ENCODE peak calls at places on chromosomes 4 and X, in six cellular contexts. One of them, this sample, is unnamed.
A peak's percentile ranks its signal among the peaks of the same experiment; 100 is the strongest.

GRCh38 chr4:164384416-164384815 is 369.5 kb upstream of the SMIM31 start:
- DNase-seq in stomach: no peak
- DNase-seq in vagina: no peak
- DNase-seq in suprapubic skin: no peak
- DNase-seq in IMR-90: no peak
- DNase-seq in H1: no peak
- DNase-seq in this sample: no peak

GRCh38 chr4:182177166-182177565 is 66.0 kb upstream of the TENM3 start:
- DNase-seq in H1: no peak
- DNase-seq in suprapubic skin: no peak
- DNase-seq in IMR-90: no peak
- DNase-seq in vagina: no peak
- DNase-seq in stomach: no peak
- DNase-seq in this sample: no peak

GRCh38 chrX:42752730-42753129 is 25.2 kb downstream of the PPP1R2C start:
- DNase-seq in stomach: peak; percentile 32
- DNase-seq in IMR-90: no peak
- DNase-seq in vagina: no peak
- DNase-seq in suprapubic skin: no peak
- DNase-seq in H1: no peak
- DNase-seq in this sample: no peak

GRCh38 chr4:87530868-87531267 is 1.7 kb upstream of the SPARCL1 start:
- DNase-seq in suprapubic skin: peak; percentile 77
- DNase-seq in H1: no peak
- DNase-seq in vagina: no peak
- DNase-seq in IMR-90: peak; percentile 27
- DNase-seq in stomach: peak; percentile 30
- DNase-seq in this sample: no peak

GRCh38 chr4:185470503-185471195 is 884 bp downstream of the CCDC110 start:
- DNase-seq in vagina: no peak
- DNase-seq in IMR-90: peak; percentile 12
- DNase-seq in suprapubic skin: no peak
- DNase-seq in stomach: peak; percentile 76
- DNase-seq in H1: peak; percentile 71
- DNase-seq in this sample: peak; percentile 72

GRCh38 chr4:152486414-152487389 is 49.2 kb downstream of the FBXW7 start:
- DNase-seq in IMR-90: no peak
- DNase-seq in stomach: no peak
- DNase-seq in vagina: no peak
- DNase-seq in suprapubic skin: no peak
- DNase-seq in H1: no peak
- DNase-seq in this sample: no peak

GRCh38 chr4:4535590-4535989 is 6.3 kb downstream of the STX18 start:
- DNase-seq in H1: no peak
- DNase-seq in vagina: no peak
- DNase-seq in suprapubic skin: no peak
- DNase-seq in stomach: no peak
- DNase-seq in IMR-90: no peak
- DNase-seq in this sample: no peak

GRCh38 chr4:2798399-2799301 is 5.8 kb downstream of the SH3BP2 start:
- DNase-seq in IMR-90: no peak
- DNase-seq in stomach: peak; percentile 73
- DNase-seq in H1: no peak
- DNase-seq in suprapubic skin: peak; percentile 88
- DNase-seq in vagina: no peak
- DNase-seq in this sample: no peak

GRCh38 chr4:122898370-122899150 is 23.8 kb downstream of the NUDT6 start:
- DNase-seq in IMR-90: peak; percentile 92
- DNase-seq in stomach: no peak
- DNase-seq in H1: no peak
- DNase-seq in vagina: no peak
- DNase-seq in suprapubic skin: no peak
- DNase-seq in this sample: peak; percentile 54

GRCh38 chr4:186032259-186032658 is 36.7 kb upstream of the TLR3 start:
- DNase-seq in stomach: no peak
- DNase-seq in suprapubic skin: no peak
- DNase-seq in IMR-90: no peak
- DNase-seq in H1: no peak
- DNase-seq in vagina: no peak
- DNase-seq in this sample: no peak

GRCh38 chr4:95304898-95305297 is 243.9 kb downstream of the UNC5C start:
- DNase-seq in stomach: no peak
- DNase-seq in suprapubic skin: no peak
- DNase-seq in vagina: no peak
- DNase-seq in H1: no peak
- DNase-seq in IMR-90: peak; percentile 7
- DNase-seq in this sample: no peak

GRCh38 chr4:141109983-141110382 is 23.3 kb downstream of the RNF150 start:
- DNase-seq in IMR-90: no peak
- DNase-seq in vagina: no peak
- DNase-seq in H1: no peak
- DNase-seq in suprapubic skin: no peak
- DNase-seq in stomach: no peak
- DNase-seq in this sample: no peak

GRCh38 chr4:87219648-87220093 is 747 bp downstream of the KLHL8 start:
- DNase-seq in vagina: no peak
- DNase-seq in H1: no peak
- DNase-seq in suprapubic skin: no peak
- DNase-seq in IMR-90: peak; percentile 33
- DNase-seq in stomach: peak; percentile 44
- DNase-seq in this sample: no peak

GRCh38 chrX:119870626-119871131 is 854 bp downstream of the RNF113A start:
- DNase-seq in suprapubic skin: no peak
- DNase-seq in H1: no peak
- DNase-seq in vagina: no peak
- DNase-seq in IMR-90: peak; percentile 23
- DNase-seq in stomach: no peak
- DNase-seq in this sample: no peak

DNA sequence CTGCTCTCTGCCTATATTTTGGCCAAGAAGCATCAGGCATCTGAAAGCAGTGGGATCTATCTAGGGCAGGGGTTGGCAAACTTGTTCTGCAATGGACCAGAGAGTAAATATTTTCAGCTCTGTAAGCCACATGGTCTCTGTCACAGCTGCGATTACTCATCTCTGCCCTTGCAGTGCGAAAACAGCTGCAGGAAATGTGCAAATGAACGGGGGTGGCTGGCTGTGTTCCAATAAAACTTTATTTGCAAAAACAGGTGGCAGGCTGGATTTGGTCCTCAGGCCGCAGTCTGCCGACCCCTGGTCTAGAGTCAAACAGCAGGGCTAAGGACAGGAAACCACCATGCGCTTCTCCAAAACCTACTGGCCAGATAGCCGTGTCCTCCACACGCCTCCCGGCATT is 48.6 kb downstream of the ACOX3 start:
- DNase-seq in H1: no peak
- DNase-seq in stomach: no peak
- DNase-seq in IMR-90: peak; percentile 89
- DNase-seq in vagina: no peak
- DNase-seq in suprapubic skin: no peak
- DNase-seq in this sample: peak; percentile 42
- H3K4me3 ChIP-seq in H1: no peak overlapping the region
- H3K4me3 ChIP-seq in stomach: no peak overlapping the region
- H3K4me3 ChIP-seq in IMR-90: no peak overlapping the region
- H3K4me3 ChIP-seq in vagina: no peak overlapping the region
- H3K4me3 ChIP-seq in suprapubic skin: no peak overlapping the region
- H3K4me3 ChIP-seq in this sample: no peak overlapping the region

GRCh38 chr4:10077492-10078335 is 38.9 kb downstream of the WDR1 start:
- DNase-seq in H1: no peak
- DNase-seq in IMR-90: no peak
- DNase-seq in stomach: peak; percentile 36
- DNase-seq in suprapubic skin: no peak
- DNase-seq in vagina: no peak
- DNase-seq in this sample: no peak
- TF ChIP-seq POLR2A in H1: no peak
- TF ChIP-seq POLR2A in IMR-90: no peak
- TF ChIP-seq POLR2A in stomach: no peak
- TF ChIP-seq POLR2A in suprapubic skin: no peak
- TF ChIP-seq POLR2A in vagina: no peak
- TF ChIP-seq POLR2A in this sample: no peak

GRCh38 chr4:108148316-108148715 is 20.4 kb downstream of the LEF1 start:
- DNase-seq in vagina: no peak
- DNase-seq in suprapubic skin: no peak
- DNase-seq in IMR-90: no peak
- DNase-seq in H1: no peak
- DNase-seq in stomach: no peak
- DNase-seq in this sample: no peak
- H3K36me3 ChIP-seq in vagina: no peaks in the 10 kb centered on the region
- H3K36me3 ChIP-seq in suprapubic skin: no peaks in the 10 kb centered on the region
- H3K36me3 ChIP-seq in IMR-90: no peaks in the 10 kb centered on the region
- H3K36me3 ChIP-seq in H1: no peaks in the 10 kb centered on the region
- H3K36me3 ChIP-seq in stomach: no peaks in the 10 kb centered on the region
- H3K36me3 ChIP-seq in this sample: no peaks in the 10 kb centered on the region

GRCh38 chr4:76028242-76028859 is 5.1 kb upstream of the CXCL10 start:
- DNase-seq in vagina: no peak
- DNase-seq in IMR-90: peak; percentile 17
- DNase-seq in suprapubic skin: no peak
- DNase-seq in stomach: no peak
- DNase-seq in H1: no peak
- DNase-seq in this sample: no peak
- H3K4me3 ChIP-seq in vagina: peak overlapping the region; percentile 21
- H3K4me3 ChIP-seq in IMR-90: peak overlapping the region; percentile 40
- H3K4me3 ChIP-seq in suprapubic skin: peak overlapping the region; percentile 38
- H3K4me3 ChIP-seq in stomach: peak overlapping the region; percentile 18
- H3K4me3 ChIP-seq in H1: no peak overlapping the region
- H3K4me3 ChIP-seq in this sample: peak overlapping the region; percentile 26

GRCh38 chrX:100596601-100597000 is 11.9 kb downstream of the TNMD start:
- DNase-seq in stomach: no peak
- DNase-seq in IMR-90: no peak
- DNase-seq in suprapubic skin: no peak
- DNase-seq in H1: no peak
- DNase-seq in vagina: no peak
- DNase-seq in this sample: no peak

GRCh38 chrX:100587846-100588245 is 3.1 kb downstream of the TNMD start:
- DNase-seq in vagina: no peak
- DNase-seq in IMR-90: no peak
- DNase-seq in stomach: no peak
- DNase-seq in H1: no peak
- DNase-seq in suprapubic skin: no peak
- DNase-seq in this sample: no peak

GRCh38 chrX:100593142-100593541 is 8.4 kb downstream of the TNMD start:
- DNase-seq in stomach: no peak
- DNase-seq in suprapubic skin: no peak
- DNase-seq in H1: no peak
- DNase-seq in vagina: no peak
- DNase-seq in IMR-90: no peak
- DNase-seq in this sample: no peak

DNA sequence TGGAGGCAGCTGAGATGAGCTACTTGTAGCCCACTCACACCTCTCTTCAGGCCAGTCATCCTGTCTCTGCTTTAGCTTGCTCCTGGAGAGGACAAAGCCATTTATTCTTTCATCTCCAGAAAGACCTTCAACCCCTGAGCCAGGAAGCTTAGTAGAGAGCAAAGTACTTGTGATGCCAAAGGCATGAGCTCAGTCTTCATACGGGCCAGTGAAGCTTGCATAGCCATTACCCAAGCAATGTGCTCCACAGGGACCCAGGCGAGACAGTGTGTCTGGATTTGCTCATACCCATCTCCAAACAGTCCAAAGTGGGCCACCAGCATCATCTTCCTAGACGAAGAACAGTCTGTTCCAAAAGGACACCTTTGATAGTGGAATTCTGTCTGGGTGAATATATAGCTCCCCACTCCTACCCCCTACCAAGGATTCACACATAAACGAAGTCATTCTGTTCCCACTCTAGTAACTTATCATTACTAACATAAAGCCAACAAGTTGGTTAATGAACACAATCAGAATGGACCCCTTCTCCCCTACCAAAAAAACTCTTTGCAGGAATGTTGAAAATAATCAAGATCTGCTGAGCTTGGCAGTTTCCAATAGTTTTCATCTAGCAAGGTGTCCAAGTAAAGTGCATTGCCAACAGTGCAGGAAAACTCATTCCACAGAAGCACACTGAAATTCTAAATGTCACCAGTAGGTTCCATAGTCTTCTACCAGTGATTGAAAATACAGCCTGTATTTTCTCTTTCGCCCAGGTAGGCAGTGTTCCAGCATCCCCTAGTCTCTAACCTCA is 6.7 kb downstream of the TNMD start:
- DNase-seq in suprapubic skin: no peak
- DNase-seq in vagina: no peak
- DNase-seq in H1: no peak
- DNase-seq in stomach: no peak
- DNase-seq in IMR-90: no peak
- DNase-seq in this sample: no peak
- TF ChIP-seq POLR2A in suprapubic skin: no peak
- TF ChIP-seq POLR2A in vagina: no peak
- TF ChIP-seq POLR2A in H1: no peak
- TF ChIP-seq POLR2A in stomach: no peak
- TF ChIP-seq POLR2A in IMR-90: no peak
- TF ChIP-seq POLR2A in this sample: no peak

DNA sequence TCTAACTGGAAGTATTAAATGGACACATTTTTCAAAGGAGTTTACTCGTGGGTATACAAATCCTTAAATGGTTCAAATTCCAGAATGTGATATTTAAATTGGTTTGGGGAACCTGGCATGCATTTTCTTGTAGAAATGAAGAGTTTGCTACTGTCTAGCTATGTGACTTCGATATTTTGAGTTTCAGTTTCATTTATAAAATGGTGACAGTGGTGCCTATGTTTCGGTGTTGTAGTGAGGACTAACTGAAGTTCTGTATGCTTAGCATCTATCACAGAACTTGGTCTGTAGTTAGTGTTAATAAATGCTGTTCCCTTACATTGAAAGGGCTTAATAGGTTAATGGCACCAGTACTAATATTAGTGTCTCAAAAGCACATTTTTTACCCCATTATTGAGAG is 29.4 kb downstream of the TRPC5 start:
- DNase-seq in IMR-90: no peak
- DNase-seq in vagina: no peak
- DNase-seq in suprapubic skin: no peak
- DNase-seq in stomach: no peak
- DNase-seq in H1: no peak
- DNase-seq in this sample: no peak
- H3K36me3 ChIP-seq in IMR-90: no peaks in the 10 kb centered on the region
- H3K36me3 ChIP-seq in vagina: no peaks in the 10 kb centered on the region
- H3K36me3 ChIP-seq in suprapubic skin: no peaks in the 10 kb centered on the region
- H3K36me3 ChIP-seq in stomach: no peaks in the 10 kb centered on the region
- H3K36me3 ChIP-seq in H1: no peaks in the 10 kb centered on the region
- H3K36me3 ChIP-seq in this sample: no peaks in the 10 kb centered on the region

DNA sequence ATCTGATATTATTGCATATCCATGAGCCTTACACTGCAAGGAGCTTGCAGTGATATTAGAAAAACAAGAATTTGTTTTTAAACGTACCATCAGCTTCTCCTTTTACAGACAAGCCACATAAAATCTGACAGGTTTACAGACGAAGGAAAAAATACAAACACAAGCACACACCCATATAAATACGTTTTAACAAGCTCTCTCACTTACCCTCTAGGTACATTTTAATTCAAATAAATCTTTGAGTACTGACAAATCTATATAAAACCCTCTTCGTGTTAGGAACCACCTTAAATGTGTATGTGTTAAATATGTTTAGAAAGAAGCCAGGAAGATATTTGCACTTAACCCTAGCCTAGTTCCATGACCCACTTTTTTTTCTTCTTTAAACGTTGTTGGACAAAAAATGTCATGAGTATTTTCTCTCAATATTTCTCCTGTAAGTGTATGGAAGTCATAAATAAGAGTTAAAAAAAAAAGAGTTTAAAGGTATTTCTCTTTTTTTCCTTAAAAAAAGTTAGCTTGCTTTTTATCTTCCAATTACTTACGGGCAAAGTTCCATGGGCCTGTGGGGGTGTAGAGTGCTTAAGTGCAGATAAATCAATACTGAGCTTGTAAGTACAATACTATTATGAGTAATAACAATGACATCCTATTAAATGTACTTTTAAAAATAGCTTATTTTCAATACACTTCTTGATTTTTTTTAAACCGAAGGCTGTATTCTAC is 1.5 kb downstream of the ARAP2 start:
- DNase-seq in stomach: no peak
- DNase-seq in H1: no peak
- DNase-seq in suprapubic skin: no peak
- DNase-seq in vagina: no peak
- DNase-seq in IMR-90: no peak
- DNase-seq in this sample: no peak
- H3K4me3 ChIP-seq in stomach: peak overlapping the region; percentile 82
- H3K4me3 ChIP-seq in H1: no peak overlapping the region
- H3K4me3 ChIP-seq in suprapubic skin: peak overlapping the region; percentile 87
- H3K4me3 ChIP-seq in vagina: peak overlapping the region; percentile 80
- H3K4me3 ChIP-seq in IMR-90: no peak overlapping the region
- H3K4me3 ChIP-seq in this sample: peak overlapping the region; percentile 83